ENCODE peak calls at places on chromosomes 4 and X, in ten cellular contexts. O is uterus, P is heart left ventricle, M is testis, J is adrenal gland, D is IMR-90, Y is spleen, N is Peyer's patch, I is GM12891, G is breast epithelium. Z is an unnamed sample.
A peak's percentile ranks its signal among the peaks of the same experiment; 100 is the strongest.

GRCh38 chr4:135604531-135604930 is 1402.9 kb upstream of the PABPC4L start:
- DNase-seq in I (no peak), N (no peak), G (no peak), P (no peak), O (no peak), Y (no peak), M (no peak), D (no peak), J (no peak), Z (no peak)

GRCh38 chrX:147476008-147476407 is 435.7 kb upstream of the FMR1 start:
- DNase-seq in P (no peak), D (no peak), Y (no peak), J (peak; percentile 33), M (peak; percentile 43), N (no peak), I (no peak), O (no peak), G (no peak), Z (peak; percentile 42)

GRCh38 chr4:29081230-29081955 is 1638.8 kb upstream of the PCDH7 start:
- DNase-seq in D (peak; percentile 28), J (no peak), M (no peak), G (no peak), N (no peak), O (no peak), Y (no peak), I (no peak), P (no peak), Z (no peak)

GRCh38 chrX:72107320-72107719 is 24.4 kb downstream of the RTL5 start:
- DNase-seq in M (no peak), I (no peak), P (no peak), Y (no peak), J (no peak), G (no peak), N (no peak), D (peak; percentile 41), O (no peak), Z (peak; percentile 4)

GRCh38 chr4:52545099-52546069 is 113.7 kb downstream of the USP46 start:
- DNase-seq in G (peak; percentile 80), N (peak; percentile 76), P (peak; percentile 68), I (peak; percentile 42), M (peak; percentile 86), D (peak; percentile 65), O (peak; percentile 75), J (peak; percentile 73), Y (peak; percentile 77), Z (peak; percentile 74)

GRCh38 chrX:2928127-2928582 is 984 bp downstream of the ARSD start:
- DNase-seq in N (no peak), M (peak; percentile 54), D (peak; percentile 47), Y (peak; percentile 89), J (peak; percentile 42), I (peak; percentile 8), O (peak; percentile 56), G (peak; percentile 52), P (peak; percentile 64), Z (no peak)

GRCh38 chr4:139556735-139557505 is 901 bp upstream of the SETD7 start:
- DNase-seq in G (peak; percentile 65), I (peak; percentile 29), J (peak; percentile 48), D (no peak), M (peak; percentile 79), N (peak; percentile 79), P (peak; percentile 59), O (peak; percentile 37), Y (peak; percentile 92), Z (peak; percentile 24)

GRCh38 chr4:159303435-159303834 is 200.6 kb downstream of the RAPGEF2 start:
- DNase-seq in G (no peak), Y (no peak), J (no peak), O (no peak), I (no peak), P (no peak), D (no peak), M (no peak), N (no peak), Z (no peak)

GRCh38 chrX:130296743-130297142 is 28.0 kb upstream of the ZNF280C start:
- DNase-seq in G (no peak), M (no peak), O (no peak), J (no peak), P (no peak), D (peak; percentile 6), I (no peak), Y (no peak), N (no peak), Z (no peak)

GRCh38 chr4:143356493-143356892 is 19.8 kb downstream of the GAB1 start:
- DNase-seq in J (no peak), N (no peak), M (no peak), G (no peak), I (no peak), O (no peak), Y (no peak), P (no peak), D (no peak), Z (no peak)

GRCh38 chr4:67126115-67126514 is 419.2 kb downstream of the CENPC start:
- DNase-seq in G (no peak), O (no peak), D (no peak), N (no peak), J (no peak), I (no peak), M (no peak), Y (no peak), P (no peak), Z (no peak)

GRCh38 chr4:48635310-48635709 is 144.8 kb downstream of the FRYL start:
- DNase-seq in O (no peak), M (no peak), N (no peak), D (peak; percentile 37), I (no peak), G (no peak), P (no peak), Y (no peak), J (no peak), Z (peak; percentile 17)

GRCh38 chr4:121696140-121696640 is 590 bp downstream of the ANXA5 start:
- DNase-seq in G (peak; percentile 60), N (peak; percentile 76), M (peak; percentile 86), O (peak; percentile 82), Y (peak; percentile 91), D (peak; percentile 85), J (peak; percentile 86), P (peak; percentile 87), I (no peak), Z (peak; percentile 65)
- TF ChIP-seq POLR2A in G (no peak), N (no peak), M (no peak), O (peak; percentile 24), Y (no peak), D (peak; percentile 51), J (peak; percentile 67), P (no peak), I (no peak), Z (no peak)

GRCh38 chrX:15509845-15510244 is 9.2 kb downstream of the BMX start:
- DNase-seq in O (no peak), Y (no peak), G (no peak), D (no peak), I (no peak), P (no peak), M (no peak), J (no peak), N (no peak), Z (no peak)
- TF ChIP-seq POLR2A in O (no peak), Y (no peak), G (no peak), D (no peak), I (no peak), P (no peak), M (no peak), J (no peak), N (no peak), Z (no peak)

DNA sequence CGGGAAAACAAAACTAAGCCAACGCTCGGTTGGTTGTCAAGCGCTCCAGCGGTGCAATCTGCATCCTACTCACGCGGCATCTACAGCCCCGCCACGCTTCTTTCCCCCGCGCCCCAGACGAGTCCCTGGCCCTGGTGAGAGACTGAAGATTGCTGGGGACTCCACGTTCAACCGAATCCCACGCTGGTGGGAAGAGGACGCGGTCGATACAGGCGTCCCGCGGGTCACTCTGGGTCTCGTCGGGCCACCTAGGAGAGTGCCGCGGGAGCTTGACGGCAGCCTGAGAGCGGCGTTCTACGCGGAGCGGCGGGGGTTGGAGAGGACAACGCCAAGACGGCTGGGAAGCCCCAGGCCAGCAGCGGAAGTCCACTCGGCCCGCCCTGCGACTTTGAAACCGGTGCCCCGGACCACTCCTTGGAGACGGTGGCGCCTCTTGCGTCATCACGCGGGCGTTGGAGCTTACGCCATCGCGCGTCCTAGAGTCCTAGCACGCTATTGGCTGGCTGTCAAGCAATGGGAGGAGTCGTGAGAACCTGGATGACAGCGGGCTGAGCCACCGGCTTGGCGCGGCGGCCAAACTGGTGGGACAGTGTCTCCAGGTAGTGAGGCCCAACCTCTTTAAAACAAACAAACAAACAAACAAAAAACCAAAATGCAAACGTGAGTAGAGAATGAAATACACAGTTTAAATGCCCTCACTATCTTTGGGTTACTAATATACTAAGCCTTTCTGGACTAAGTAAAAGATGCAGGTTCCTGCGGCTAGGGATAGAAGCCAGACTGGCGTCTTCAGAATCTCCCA is at the start of gene SCLT1:
- DNase-seq in D (peak; percentile 99), O (peak; percentile 98), G (peak; percentile 97), N (peak; percentile 99), Y (peak; percentile 100), J (peak; percentile 98), M (peak; percentile 100), I (peak; percentile 56), P (peak; percentile 99), Z (peak; percentile 99)
- TF ChIP-seq POLR2A in D (peak; percentile 93), O (peak; percentile 83), G (no peak), N (peak; percentile 92), Y (no peak), J (peak; percentile 96), M (peak; percentile 51), I (peak; percentile 92), P (peak; percentile 91), Z (peak; percentile 99)

DNA sequence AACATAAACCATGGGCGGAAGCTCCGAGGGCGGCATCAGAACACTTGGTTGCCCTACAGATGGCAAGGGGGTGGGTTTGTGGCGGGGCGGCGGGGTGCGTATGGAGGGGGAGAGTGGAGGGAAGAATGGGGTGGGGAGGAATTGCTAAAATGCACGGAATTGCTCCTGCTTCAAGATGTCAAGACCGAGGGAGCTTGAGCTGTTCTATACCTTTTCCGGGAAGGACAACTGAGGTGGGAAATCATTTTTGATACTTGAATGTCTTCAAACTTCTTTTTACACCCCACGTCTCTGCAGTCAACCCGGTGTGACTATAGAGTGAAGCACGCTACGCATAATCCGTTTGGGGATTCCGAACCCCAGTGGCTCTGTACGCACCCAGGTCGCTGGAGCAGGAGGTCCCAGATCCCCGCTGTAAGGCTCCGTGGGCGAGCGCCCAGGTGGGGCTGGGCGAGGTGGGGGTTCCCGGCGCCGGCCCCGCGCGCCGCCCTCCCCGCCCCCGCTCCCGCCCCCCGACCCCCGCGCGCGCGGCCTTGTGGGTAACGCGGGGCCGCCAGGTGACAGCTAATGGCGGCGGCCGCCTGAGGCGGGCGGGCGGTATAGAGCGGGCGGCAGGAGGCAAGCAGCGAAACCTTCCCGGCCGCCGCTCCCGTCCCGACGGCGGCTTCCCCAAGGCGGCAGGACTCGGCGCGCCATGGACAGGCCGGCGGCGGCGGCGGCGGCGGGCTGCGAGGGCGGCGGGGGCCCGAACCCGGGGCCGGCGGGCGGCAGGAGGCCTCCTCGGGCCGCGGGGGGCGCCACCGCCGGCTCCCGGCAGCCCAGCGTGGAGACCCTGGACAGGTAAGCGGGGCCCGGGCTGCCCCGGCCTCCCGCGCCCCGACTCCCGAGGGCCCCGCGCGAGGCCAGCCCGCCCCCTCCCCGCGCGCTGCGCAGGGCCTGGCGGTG is at the start of gene MTMR1:
- DNase-seq in G (no peak), J (no peak), I (peak; percentile 43), N (peak; percentile 60), Y (peak; percentile 89), O (peak; percentile 39), P (peak; percentile 42), M (peak; percentile 41), D (no peak), Z (peak; percentile 36)
- TF ChIP-seq POLR2A in G (no peak), J (no peak), I (no peak), N (no peak), Y (no peak), O (peak; percentile 38), P (no peak), M (no peak), D (peak; percentile 40), Z (no peak)

GRCh38 chrX:44735498-44735897 is 108.3 kb upstream of the DUSP21 start:
- DNase-seq in G (no peak), O (no peak), J (no peak), D (no peak), P (no peak), N (no peak), M (no peak), Y (no peak), I (no peak), Z (no peak)
- TF ChIP-seq POLR2A in G (no peak), O (no peak), J (no peak), D (no peak), P (no peak), N (no peak), M (no peak), Y (no peak), I (no peak), Z (no peak)

Z was measured in erythroblast.